ENCODE peak calls at places on chromosomes 7 and 10, in nine cellular contexts. One of them, this sample, is unnamed.

GRCh38 chr7:2230882-2231281 is 1.9 kb downstream of the MAD1L1 start:
- DNase-seq in ELF-1: no peak
- DNase-seq in NAMALWA: no peak
- DNase-seq in stimulated activated CD4-positive, alpha-beta T cell treated with anti-CD3 and anti-CD28 coated beads, Interleukin-1b, Interleukin-23, amount 100 ng/mL, for 24 hours: no peak
- DNase-seq in heart left ventricle: no peak
- DNase-seq in upper lobe of right lung: no peak
- DNase-seq in Kasumi-1: no peak
- DNase-seq in cortex of kidney: no peak
- DNase-seq in tibial artery: no peak
- DNase-seq in this sample: no peak

GRCh38 chr10:78913219-78914059 is 155.3 kb upstream of the ZMIZ1 start:
- DNase-seq in upper lobe of right lung: peak
- DNase-seq in ELF-1: peak
- DNase-seq in stimulated activated CD4-positive, alpha-beta T cell treated with anti-CD3 and anti-CD28 coated beads, Interleukin-1b, Interleukin-23, amount 100 ng/mL, for 24 hours: no peak
- DNase-seq in NAMALWA: no peak
- DNase-seq in cortex of kidney: no peak
- DNase-seq in tibial artery: no peak
- DNase-seq in heart left ventricle: no peak
- DNase-seq in Kasumi-1: no peak
- DNase-seq in this sample: no peak

GRCh38 chr7:66737667-66738066 is 2.9 kb upstream of the RABGEF1 start:
- DNase-seq in ELF-1: no peak
- DNase-seq in NAMALWA: peak
- DNase-seq in heart left ventricle: no peak
- DNase-seq in cortex of kidney: no peak
- DNase-seq in Kasumi-1: no peak
- DNase-seq in stimulated activated CD4-positive, alpha-beta T cell treated with anti-CD3 and anti-CD28 coated beads, Interleukin-1b, Interleukin-23, amount 100 ng/mL, for 24 hours: no peak
- DNase-seq in upper lobe of right lung: no peak
- DNase-seq in tibial artery: no peak
- DNase-seq in this sample: no peak

GRCh38 chr10:110912374-110912773 is 6.6 kb downstream of the BBIP1 start:
- DNase-seq in Kasumi-1: no peak
- DNase-seq in heart left ventricle: no peak
- DNase-seq in NAMALWA: no peak
- DNase-seq in ELF-1: no peak
- DNase-seq in stimulated activated CD4-positive, alpha-beta T cell treated with anti-CD3 and anti-CD28 coated beads, Interleukin-1b, Interleukin-23, amount 100 ng/mL, for 24 hours: no peak
- DNase-seq in cortex of kidney: no peak
- DNase-seq in upper lobe of right lung: no peak
- DNase-seq in tibial artery: no peak
- DNase-seq in this sample: no peak

GRCh38 chr7:39310699-39311098 is 255.5 kb upstream of the YAE1 start:
- DNase-seq in NAMALWA: no peak
- DNase-seq in tibial artery: no peak
- DNase-seq in Kasumi-1: no peak
- DNase-seq in ELF-1: no peak
- DNase-seq in stimulated activated CD4-positive, alpha-beta T cell treated with anti-CD3 and anti-CD28 coated beads, Interleukin-1b, Interleukin-23, amount 100 ng/mL, for 24 hours: no peak
- DNase-seq in heart left ventricle: no peak
- DNase-seq in cortex of kidney: no peak
- DNase-seq in upper lobe of right lung: no peak
- DNase-seq in this sample: no peak

GRCh38 chr10:49310460-49310859 is 11.5 kb downstream of the C10orf71 start:
- DNase-seq in NAMALWA: no peak
- DNase-seq in upper lobe of right lung: no peak
- DNase-seq in heart left ventricle: no peak
- DNase-seq in Kasumi-1: no peak
- DNase-seq in ELF-1: no peak
- DNase-seq in tibial artery: peak
- DNase-seq in stimulated activated CD4-positive, alpha-beta T cell treated with anti-CD3 and anti-CD28 coated beads, Interleukin-1b, Interleukin-23, amount 100 ng/mL, for 24 hours: no peak
- DNase-seq in cortex of kidney: no peak
- DNase-seq in this sample: no peak

GRCh38 chr7:77265666-77266065 is 66.0 kb upstream of the FGL2 start:
- DNase-seq in cortex of kidney: no peak
- DNase-seq in ELF-1: no peak
- DNase-seq in heart left ventricle: no peak
- DNase-seq in Kasumi-1: no peak
- DNase-seq in stimulated activated CD4-positive, alpha-beta T cell treated with anti-CD3 and anti-CD28 coated beads, Interleukin-1b, Interleukin-23, amount 100 ng/mL, for 24 hours: no peak
- DNase-seq in upper lobe of right lung: no peak
- DNase-seq in tibial artery: no peak
- DNase-seq in NAMALWA: peak
- DNase-seq in this sample: no peak

GRCh38 chr10:118571123-118571522 is 24.3 kb downstream of the PRLHR start:
- DNase-seq in NAMALWA: no peak
- DNase-seq in stimulated activated CD4-positive, alpha-beta T cell treated with anti-CD3 and anti-CD28 coated beads, Interleukin-1b, Interleukin-23, amount 100 ng/mL, for 24 hours: no peak
- DNase-seq in cortex of kidney: no peak
- DNase-seq in Kasumi-1: no peak
- DNase-seq in heart left ventricle: no peak
- DNase-seq in ELF-1: no peak
- DNase-seq in tibial artery: peak
- DNase-seq in upper lobe of right lung: no peak
- DNase-seq in this sample: no peak

GRCh38 chr7:70693300-70693689 is 438.6 kb upstream of the GALNT17 start:
- DNase-seq in NAMALWA: no peak
- DNase-seq in cortex of kidney: no peak
- DNase-seq in tibial artery: peak
- DNase-seq in upper lobe of right lung: peak
- DNase-seq in heart left ventricle: peak
- DNase-seq in stimulated activated CD4-positive, alpha-beta T cell treated with anti-CD3 and anti-CD28 coated beads, Interleukin-1b, Interleukin-23, amount 100 ng/mL, for 24 hours: no peak
- DNase-seq in Kasumi-1: no peak
- DNase-seq in ELF-1: no peak
- DNase-seq in this sample: no peak

GRCh38 chr10:72840319-72840718 is 53.2 kb upstream of the OIT3 start:
- DNase-seq in Kasumi-1: no peak
- DNase-seq in ELF-1: no peak
- DNase-seq in tibial artery: no peak
- DNase-seq in stimulated activated CD4-positive, alpha-beta T cell treated with anti-CD3 and anti-CD28 coated beads, Interleukin-1b, Interleukin-23, amount 100 ng/mL, for 24 hours: no peak
- DNase-seq in heart left ventricle: no peak
- DNase-seq in cortex of kidney: no peak
- DNase-seq in NAMALWA: no peak
- DNase-seq in upper lobe of right lung: no peak
- DNase-seq in this sample: no peak

GRCh38 chr10:123043409-123043925 is 34.7 kb downstream of the ACADSB start:
- DNase-seq in cortex of kidney: no peak
- DNase-seq in stimulated activated CD4-positive, alpha-beta T cell treated with anti-CD3 and anti-CD28 coated beads, Interleukin-1b, Interleukin-23, amount 100 ng/mL, for 24 hours: peak
- DNase-seq in upper lobe of right lung: no peak
- DNase-seq in heart left ventricle: no peak
- DNase-seq in tibial artery: no peak
- DNase-seq in ELF-1: peak
- DNase-seq in NAMALWA: peak
- DNase-seq in Kasumi-1: peak
- DNase-seq in this sample: peak

This sample was measured in non-pigmented ciliary epithelial cell.